ENCODE peak calls at places on chromosomes 13 and 19, in eight cellular contexts. H is thoracic aorta; Z is transverse colon; U is CD8-positive, alpha-beta memory T cell; S is BJ; K is ovary; X is left ventricle myocardium inferior; P is ascending aorta. C is an unnamed sample.

GRCh38 chr13:79227418-79227817 is 178.6 kb downstream of the RBM26 start:
- DNase-seq in K (no peak), U (no peak), S (no peak), H (no peak), P (no peak), Z (no peak), X (no peak), C (no peak)

GRCh38 chr13:71218960-71219359 is 648.0 kb downstream of the DACH1 start:
- DNase-seq in K (no peak), S (no peak), X (no peak), P (no peak), H (no peak), Z (no peak), U (no peak), C (no peak)

GRCh38 chr13:48178126-48178525 is 54.9 kb upstream of the ITM2B start:
- DNase-seq in X (no peak), Z (no peak), S (no peak), K (no peak), P (no peak), H (no peak), U (no peak), C (no peak)

GRCh38 chr13:51328488-51328887 is 11.0 kb upstream of the SERPINE3 start:
- DNase-seq in P (no peak), S (no peak), K (no peak), X (no peak), Z (no peak), U (no peak), H (no peak), C (no peak)

GRCh38 chr13:54949735-54950134 is 1921.1 kb downstream of the OLFM4 start:
- DNase-seq in U (no peak), X (no peak), P (no peak), K (no peak), Z (no peak), H (no peak), S (no peak), C (no peak)

GRCh38 chr13:26465514-26465913 is 92.0 kb upstream of the WASF3 start:
- DNase-seq in P (no peak), X (peak; percentile 57), U (no peak), K (no peak), S (no peak), H (no peak), Z (no peak), C (peak; percentile 56)

GRCh38 chr19:36172852-36173251 is 20.6 kb upstream of the COX7A1 start:
- DNase-seq in H (no peak), S (no peak), X (no peak), U (no peak), K (no peak), P (no peak), Z (no peak), C (no peak)

GRCh38 chr19:29084266-29084665 is 128.7 kb downstream of the UQCRFS1 start:
- DNase-seq in Z (no peak), K (no peak), H (no peak), S (no peak), P (no peak), X (no peak), U (no peak), C (no peak)

GRCh38 chr13:113538689-113539058 is 45.9 kb upstream of the TFDP1 start:
- DNase-seq in H (no peak), K (no peak), P (no peak), Z (no peak), U (no peak), S (no peak), X (no peak), C (no peak)

GRCh38 chr19:30799854-30800755 is 427.9 kb downstream of the ZNF536 start:
- DNase-seq in P (no peak), U (no peak), Z (peak; percentile 39), K (peak; percentile 11), H (no peak), S (no peak), X (peak; percentile 44), C (peak; percentile 58)

GRCh38 chr13:110319774-110320509 is 12.9 kb downstream of the COL4A2 start:
- DNase-seq in P (no peak), X (no peak), H (no peak), Z (no peak), S (peak; percentile 45), U (no peak), K (no peak), C (no peak)

GRCh38 chr19:1847684-1848398 is 442 bp downstream of the REXO1 start:
- DNase-seq in S (no peak), P (no peak), H (no peak), Z (peak; percentile 61), X (no peak), U (peak; percentile 26), K (no peak), C (no peak)

GRCh38 chr19:38701455-38702063 is 42.7 kb downstream of the CAPN12 start:
- DNase-seq in U (no peak), H (no peak), Z (peak; percentile 61), P (no peak), X (no peak), K (no peak), S (no peak), C (no peak)

GRCh38 chr13:111919826-111920225 is 147.1 kb upstream of the SOX1 start:
- DNase-seq in Z (no peak), U (no peak), X (no peak), H (no peak), S (no peak), K (no peak), P (no peak), C (no peak)

DNA sequence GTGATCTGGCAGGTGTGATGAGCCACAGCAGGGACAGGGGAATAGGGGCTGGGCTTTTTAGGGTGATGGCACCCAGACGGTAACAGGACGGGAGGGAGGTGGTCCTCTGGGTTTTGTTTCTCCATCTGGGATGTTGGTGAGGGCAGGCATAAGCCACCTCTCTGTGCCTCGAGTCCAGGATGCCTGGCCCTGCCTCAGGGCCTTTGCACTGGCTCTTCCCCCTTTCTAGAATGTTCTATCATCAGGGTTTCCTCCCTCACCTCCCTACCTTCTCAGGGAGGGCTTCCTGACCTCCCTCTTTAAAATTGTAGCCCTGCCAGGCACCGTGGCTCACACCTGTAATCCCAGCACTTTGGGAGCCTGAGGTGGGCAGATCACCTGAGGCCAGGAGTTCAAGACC is 6.6 kb downstream of the CERS4 start:
- DNase-seq in S (no peak), X (no peak), H (no peak), U (no peak), K (no peak), Z (no peak), P (no peak), C (no peak)
- H3K4me3 ChIP-seq in S (no peak overlapping the region), X (no peak overlapping the region), H (no peak overlapping the region), U (no peak overlapping the region), K (no peak overlapping the region), Z (no peak overlapping the region), P (no peak overlapping the region), C (no peak overlapping the region)

GRCh38 chr19:49923055-49924003 is 5.7 kb upstream of the ATF5 start:
- DNase-seq in P (no peak), U (no peak), X (no peak), K (no peak), H (no peak), Z (peak; percentile 46), S (no peak), C (no peak)
- H3K36me3 ChIP-seq in P (peaks cover 52% of the 10 kb centered on the region), U (peaks cover 38% of the 10 kb centered on the region), X (peaks cover 64% of the 10 kb centered on the region), K (no peaks in the 10 kb centered on the region), H (peaks cover 19% of the 10 kb centered on the region), Z (no peaks in the 10 kb centered on the region), S (peaks cover 18% of the 10 kb centered on the region), C (peaks cover 67% of the 10 kb centered on the region)

DNA sequence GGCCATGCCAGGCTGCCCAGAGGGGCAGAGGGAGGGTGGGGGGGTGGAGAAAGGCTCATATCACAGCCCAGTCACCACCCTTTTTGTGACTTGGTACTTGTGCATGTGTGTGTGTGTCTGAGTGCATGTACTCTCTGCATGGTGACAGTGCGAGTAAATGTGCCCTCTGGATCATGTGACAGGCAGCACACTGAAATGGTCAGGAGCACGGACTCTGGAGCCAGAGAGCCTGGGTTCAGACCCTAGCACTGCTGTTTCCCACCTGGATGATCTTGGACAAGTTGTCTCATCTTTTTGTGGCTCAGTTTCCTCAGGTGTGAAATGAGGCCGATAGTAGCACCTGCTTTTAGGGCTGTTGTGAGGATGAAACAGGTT is 2.0 kb downstream of the CIC start:
- DNase-seq in X (no peak), U (no peak), K (no peak), S (no peak), Z (no peak), H (no peak), P (no peak), C (no peak)
- H3K4me3 ChIP-seq in X (peak overlapping the region; percentile 71), U (peak overlapping the region; percentile 49), K (peak overlapping the region; percentile 86), S (peak overlapping the region; percentile 87), Z (peak overlapping the region; percentile 54), H (peak overlapping the region; percentile 78), P (peak overlapping the region; percentile 62), C (no peak overlapping the region)

GRCh38 chr19:15254547-15254946 is 22.3 kb upstream of the EPHX3 start:
- DNase-seq in H (no peak), S (no peak), K (no peak), X (no peak), P (no peak), U (no peak), Z (no peak), C (no peak)
- H3K36me3 ChIP-seq in H (peaks cover 68% of the 10 kb centered on the region), S (peaks cover 71% of the 10 kb centered on the region), K (no peaks in the 10 kb centered on the region), X (peaks cover 75% of the 10 kb centered on the region), P (peaks cover 69% of the 10 kb centered on the region), U (peaks cover 83% of the 10 kb centered on the region), Z (peaks cover 56% of the 10 kb centered on the region), C (peaks cover 9% of the 10 kb centered on the region)

GRCh38 chr19:56842421-56842820 is 1.9 kb upstream of the PEG3 start:
- DNase-seq in U (no peak), P (no peak), S (no peak), Z (no peak), K (no peak), X (no peak), H (no peak), C (no peak)
- H3K4me3 ChIP-seq in U (no peak overlapping the region), P (no peak overlapping the region), S (no peak overlapping the region), Z (no peak overlapping the region), K (no peak overlapping the region), X (no peak overlapping the region), H (no peak overlapping the region), C (no peak overlapping the region)

GRCh38 chr19:47069795-47070194 is 21.4 kb upstream of the TMEM160 start:
- DNase-seq in S (no peak), K (no peak), Z (no peak), P (no peak), X (no peak), U (no peak), H (no peak), C (no peak)

GRCh38 chr19:47066376-47067214 is 18.2 kb upstream of the TMEM160 start:
- DNase-seq in S (no peak), Z (no peak), U (no peak), X (no peak), K (no peak), P (no peak), H (no peak), C (no peak)

GRCh38 chr19:47067215-47067847 is 18.9 kb upstream of the TMEM160 start:
- DNase-seq in Z (no peak), H (no peak), K (no peak), U (no peak), X (no peak), S (no peak), P (no peak), C (no peak)

GRCh38 chr19:47068876-47069406 is 20.5 kb upstream of the TMEM160 start:
- DNase-seq in X (no peak), P (no peak), H (no peak), Z (no peak), S (no peak), K (no peak), U (no peak), C (no peak)

DNA sequence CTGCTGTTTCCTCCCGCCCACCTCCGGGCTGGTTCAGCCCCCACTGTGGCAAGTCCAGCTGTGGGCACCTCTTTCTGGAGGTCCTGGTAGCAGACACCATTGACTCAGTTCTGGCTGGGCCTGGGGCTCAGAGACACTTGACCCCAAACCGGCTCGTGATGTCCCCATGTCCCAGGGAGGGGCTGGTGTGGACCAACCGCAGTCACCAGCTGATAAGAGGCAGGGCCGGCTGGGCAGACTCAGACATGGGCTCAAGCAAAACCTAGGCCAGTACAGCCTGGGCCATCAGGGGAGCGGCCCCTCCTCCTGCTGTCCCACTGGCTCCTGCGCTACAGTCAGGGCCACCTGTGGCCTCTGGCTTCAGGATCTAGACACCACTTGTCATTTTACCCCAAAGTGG is 19.8 kb upstream of the TMEM160 start:
- DNase-seq in P (no peak), S (no peak), U (no peak), K (no peak), X (no peak), H (no peak), Z (no peak), C (no peak)
- H3K36me3 ChIP-seq in P (peaks cover 79% of the 10 kb centered on the region), S (peaks cover 50% of the 10 kb centered on the region), U (peaks cover 21% of the 10 kb centered on the region), K (no peaks in the 10 kb centered on the region), X (peaks cover 83% of the 10 kb centered on the region), H (peaks cover 72% of the 10 kb centered on the region), Z (peaks cover 57% of the 10 kb centered on the region), C (peaks cover 97% of the 10 kb centered on the region)